ENCODE peak calls at places on chromosomes 12 and 14, in five cellular contexts. B is endothelial cell, G is suprapubic skin, W is body of pancreas, S is epithelial cell of esophagus. V is an unnamed sample.

GRCh38 chr14:60768602-60769001 is 34.0 kb downstream of the MNAT1 start:
- DNase-seq in B (no peak), G (no peak), W (no peak), S (peak; percentile 40), V (no peak)

GRCh38 chr12:90682398-90682797 is 272.6 kb downstream of the CCER1 start:
- DNase-seq in B (no peak), G (no peak), W (no peak), S (no peak), V (no peak)

GRCh38 chr14:70186826-70187483 is 1.8 kb downstream of the SLC8A3 start:
- DNase-seq in B (no peak), G (no peak), W (peak; percentile 4), S (no peak), V (no peak)

GRCh38 chr12:131644481-131644880 is 66.4 kb upstream of the SFSWAP start:
- DNase-seq in B (no peak), G (no peak), W (no peak), S (no peak), V (no peak)

GRCh38 chr12:89768586-89769482 is 60.2 kb upstream of the ATP2B1 start:
- DNase-seq in B (no peak), G (no peak), W (peak; percentile 33), S (peak; percentile 99), V (no peak)

GRCh38 chr12:107929436-107929835 is 154.9 kb downstream of the ASCL4 start:
- DNase-seq in B (no peak), G (no peak), W (no peak), S (peak; percentile 30), V (no peak)

GRCh38 chr14:22814945-22815713 is at the start of gene SLC7A7:
- DNase-seq in B (no peak), G (no peak), W (no peak), S (no peak), V (no peak)

GRCh38 chr12:120257041-120257821 is 8.3 kb downstream of the PXN start:
- DNase-seq in B (no peak), G (no peak), W (peak; percentile 64), S (peak; percentile 88), V (peak; percentile 68)

GRCh38 chr14:99908653-99909250 is 115.5 kb downstream of the EML1 start:
- DNase-seq in B (no peak), G (no peak), W (no peak), S (no peak), V (no peak)

GRCh38 chr12:78584695-78585094 is 279.9 kb upstream of the SYT1 start:
- DNase-seq in B (peak; percentile 47), G (no peak), W (no peak), S (peak; percentile 29), V (no peak)

GRCh38 chr14:20802341-20803084 is at the start of gene RNASE1:
- DNase-seq in B (no peak), G (no peak), W (peak; percentile 82), S (peak; percentile 8), V (no peak)

GRCh38 chr12:77294016-77294415 is 228.6 kb upstream of the E2F7 start:
- DNase-seq in B (no peak), G (no peak), W (no peak), S (peak; percentile 61), V (no peak)

GRCh38 chr12:21337453-21337852 is 2.7 kb upstream of the SLCO1A2 start:
- DNase-seq in B (no peak), G (no peak), W (no peak), S (no peak), V (no peak)

GRCh38 chr12:171743-172705 is 41.9 kb downstream of the SLC6A12 start:
- DNase-seq in B (no peak), G (no peak), W (no peak), S (no peak), V (no peak)

GRCh38 chr12:75900781-75901254 is 130.8 kb downstream of the PHLDA1 start:
- DNase-seq in B (no peak), G (no peak), W (no peak), S (no peak), V (no peak)

GRCh38 chr14:20630340-20631022 is 11.0 kb downstream of the OR6S1 start:
- DNase-seq in B (peak; percentile 30), G (no peak), W (no peak), S (peak; percentile 79), V (no peak)

GRCh38 chr12:22334696-22335290 is at the start of gene ST8SIA1:
- DNase-seq in B (peak; percentile 16), G (peak; percentile 84), W (peak; percentile 20), S (peak; percentile 22), V (no peak)

GRCh38 chr14:31229638-31230229 is 22.1 kb upstream of the HECTD1 start:
- DNase-seq in B (no peak), G (peak; percentile 82), W (peak; percentile 97), S (peak; percentile 98), V (peak; percentile 88)

GRCh38 chr14:52025310-52025709 is 36.0 kb downstream of the RTRAF start:
- DNase-seq in B (no peak), G (no peak), W (no peak), S (peak; percentile 63), V (no peak)

GRCh38 chr14:54687750-54688119 is 120.8 kb downstream of the SAMD4A start:
- DNase-seq in B (no peak), G (no peak), W (no peak), S (no peak), V (no peak)

GRCh38 chr12:95083938-95084337 is 10.5 kb upstream of the NR2C1 start:
- DNase-seq in B (peak; percentile 38), G (no peak), W (peak; percentile 44), S (no peak), V (peak; percentile 60)

GRCh38 chr14:92325835-92326234 is 2.9 kb downstream of the SLC24A4 start:
- DNase-seq in B (no peak), G (no peak), W (no peak), S (no peak), V (no peak)

GRCh38 chr12:11787921-11788849 is 138.7 kb downstream of the ETV6 start:
- DNase-seq in B (no peak), G (no peak), W (no peak), S (no peak), V (no peak)

GRCh38 chr12:104680506-104680905 is 223.8 kb downstream of the CHST11 start:
- DNase-seq in B (no peak), G (no peak), W (no peak), S (no peak), V (no peak)

GRCh38 chr12:30965613-30965985 is 39.1 kb downstream of the TSPAN11 start:
- DNase-seq in B (no peak), G (no peak), W (peak; percentile 45), S (no peak), V (no peak)

GRCh38 chr14:65286443-65286842 is 126.1 kb upstream of the FUT8 start:
- DNase-seq in B (no peak), G (no peak), W (no peak), S (no peak), V (no peak)
- TF ChIP-seq CTCF in B (peak; percentile 15), G (no peak), W (no peak), S (no peak), V (no peak)

GRCh38 chr14:24679248-24680085 is 45.5 kb upstream of the GZMB start:
- DNase-seq in B (no peak), G (no peak), W (no peak), S (no peak), V (no peak)
- TF ChIP-seq CTCF in B (peak; percentile 3), G (no peak), W (no peak), S (no peak), V (no peak)

GRCh38 chr12:17975763-17976162 is 114.2 kb downstream of the RERGL start:
- DNase-seq in B (no peak), G (no peak), W (no peak), S (no peak), V (no peak)

GRCh38 chr12:17971850-17972249 is 118.1 kb downstream of the RERGL start:
- DNase-seq in B (no peak), G (no peak), W (no peak), S (peak; percentile 4), V (no peak)

GRCh38 chr12:17975239-17975638 is 114.8 kb downstream of the RERGL start:
- DNase-seq in B (no peak), G (no peak), W (no peak), S (no peak), V (no peak)

GRCh38 chr12:17976202-17976601 is 113.8 kb downstream of the RERGL start:
- DNase-seq in B (peak; percentile 41), G (no peak), W (no peak), S (peak; percentile 39), V (no peak)
- TF ChIP-seq CTCF in B (peak; percentile 32), G (no peak), W (no peak), S (peak; percentile 47), V (no peak)

DNA sequence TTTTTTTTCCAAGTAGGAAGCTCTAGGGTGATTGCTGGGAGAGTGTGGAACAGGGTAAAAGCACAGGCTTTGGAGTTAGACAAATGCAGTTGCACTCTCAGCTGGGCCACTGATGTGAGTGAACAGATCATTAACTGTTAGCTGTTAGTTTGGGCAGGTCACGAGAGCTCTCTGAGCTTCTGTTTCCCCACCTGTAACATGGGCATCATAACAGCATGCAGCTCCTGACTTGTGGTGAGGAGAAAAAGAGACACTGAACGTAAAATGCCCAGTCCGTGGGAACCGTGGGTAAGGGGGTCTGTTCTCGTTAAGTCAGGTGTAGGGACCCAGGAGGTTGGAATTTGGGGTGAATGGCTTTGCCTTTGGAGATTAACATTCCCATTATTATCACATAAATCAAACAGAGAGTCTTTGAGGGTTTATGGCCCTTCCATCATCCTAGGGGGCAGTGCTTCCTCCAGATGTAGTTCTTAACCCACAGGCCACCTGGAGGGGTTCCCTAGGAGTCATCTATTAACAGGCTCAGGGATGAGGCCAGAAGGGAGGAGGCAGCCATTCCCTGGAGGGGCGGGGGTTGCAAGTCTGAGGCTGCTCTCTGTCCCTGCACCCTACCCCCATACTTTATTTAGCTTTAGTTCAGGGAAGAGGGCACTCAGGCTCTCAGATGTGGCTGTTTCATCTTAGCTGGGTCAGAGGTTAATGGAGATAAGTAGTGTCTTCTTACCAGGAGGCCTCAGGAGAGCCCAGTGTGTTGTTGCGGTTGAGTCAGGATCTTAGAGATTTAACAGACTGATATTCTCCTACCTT is 135.3 kb downstream of the DACT1 start:
- DNase-seq in B (no peak), G (no peak), W (no peak), S (no peak), V (no peak)
- TF ChIP-seq CTCF in B (no peak), G (no peak), W (no peak), S (no peak), V (no peak)

V was measured in tibial nerve.